ENCODE peak calls at places on chromosomes 5 and 9, in ten cellular contexts. J is HTR-8/SVneo; Y is AML-193; Q is SHP77; C is C1 segment of cervical spinal cord; L is SJSA1; M is Caki2; F is effector CD4-positive, alpha-beta T cell; I is iPS-NIHi11; B is stomach. G is an unnamed sample.

GRCh38 chr5:39523821-39524220 is 99.0 kb upstream of the DAB2 start:
- DNase-seq in J (no peak), Y (no peak), Q (no peak), C (no peak), L (no peak), M (no peak), F (no peak), I (no peak), B (no peak), G (no peak)

GRCh38 chr5:16160706-16161105 is 18.9 kb downstream of the MARCHF11 start:
- DNase-seq in J (peak), Y (peak), Q (peak), C (no peak), L (peak), M (peak), F (no peak), I (peak), B (no peak), G (peak)

GRCh38 chr5:75734913-75735789 is 17.9 kb upstream of the POC5 start:
- DNase-seq in J (peak), Y (no peak), Q (peak), C (peak), L (no peak), M (peak), F (no peak), I (peak), B (peak), G (peak)

GRCh38 chr5:142636698-142637324 is 49.1 kb downstream of the FGF1 start:
- DNase-seq in J (no peak), Y (no peak), Q (no peak), C (no peak), L (no peak), M (no peak), F (no peak), I (no peak), B (no peak), G (no peak)

GRCh38 chr9:129109504-129109903 is 1.1 kb downstream of the CRAT start:
- DNase-seq in J (no peak), Y (peak), Q (peak), C (no peak), L (no peak), M (no peak), F (no peak), I (no peak), B (no peak), G (peak)

GRCh38 chr5:167295686-167296015 is 995.8 kb upstream of the WWC1 start:
- DNase-seq in J (peak), Y (no peak), Q (no peak), C (no peak), L (no peak), M (no peak), F (no peak), I (no peak), B (no peak), G (no peak)

GRCh38 chr5:174190073-174190675 is 144.7 kb downstream of the NSG2 start:
- DNase-seq in J (no peak), Y (no peak), Q (no peak), C (no peak), L (no peak), M (no peak), F (no peak), I (no peak), B (no peak), G (no peak)

GRCh38 chr5:113806250-113806649 is 292.8 kb downstream of the YTHDC2 start:
- DNase-seq in J (no peak), Y (no peak), Q (no peak), C (no peak), L (peak), M (no peak), F (no peak), I (peak), B (no peak), G (no peak)

GRCh38 chr5:1342268-1342667 is 2.6 kb downstream of the CLPTM1L start:
- DNase-seq in J (no peak), Y (no peak), Q (no peak), C (no peak), L (no peak), M (no peak), F (no peak), I (no peak), B (no peak), G (no peak)

GRCh38 chr9:124724415-124725067 is 46.6 kb downstream of the NR6A1 start:
- DNase-seq in J (no peak), Y (no peak), Q (no peak), C (no peak), L (no peak), M (no peak), F (no peak), I (no peak), B (no peak), G (no peak)

G was measured in H9.